ENCODE peak calls at places on chromosomes 7 and 10, in four cellular contexts. C, T, E and U are unnamed samples.

GRCh38 chr10:11724938-11725776 is 17.0 kb upstream of the ECHDC3 start:
- DNase-seq in C (peak), T (peak), E (peak), U (no peak)

GRCh38 chr7:816751-817671 is 15.3 kb upstream of the SUN1 start:
- DNase-seq in C (no peak), T (peak), E (no peak), U (peak)

GRCh38 chr7:119105381-119105780 is 880.9 kb downstream of the ANKRD7 start:
- DNase-seq in C (no peak), T (no peak), E (no peak), U (no peak)

GRCh38 chr7:5420841-5421625 is 2.6 kb downstream of the TNRC18 start:
- DNase-seq in C (no peak), T (no peak), E (no peak), U (no peak)

GRCh38 chr7:2166625-2167280 is 66.0 kb downstream of the MAD1L1 start:
- DNase-seq in C (no peak), T (no peak), E (no peak), U (no peak)

GRCh38 chr7:7221602-7222038 is 39.3 kb downstream of the C1GALT1 start:
- DNase-seq in C (no peak), T (peak), E (no peak), U (no peak)

GRCh38 chr7:149615690-149616270 is 118.2 kb upstream of the ZNF746 start:
- DNase-seq in C (no peak), T (no peak), E (no peak), U (peak)

GRCh38 chr10:61974611-61975010 is 73.1 kb downstream of the ARID5B start:
- DNase-seq in C (no peak), T (peak), E (no peak), U (no peak)

GRCh38 chr7:84524714-84525694 is 330.4 kb upstream of the SEMA3A start:
- DNase-seq in C (no peak), T (no peak), E (no peak), U (no peak)

GRCh38 chr7:46490406-46490805 is 569.3 kb upstream of the IGFBP3 start:
- DNase-seq in C (no peak), T (no peak), E (no peak), U (no peak)

GRCh38 chr7:46493196-46493595 is 572.1 kb upstream of the IGFBP3 start:
- DNase-seq in C (no peak), T (no peak), E (no peak), U (no peak)

GRCh38 chr7:46492460-46492859 is 571.4 kb upstream of the IGFBP3 start:
- DNase-seq in C (no peak), T (no peak), E (no peak), U (no peak)

GRCh38 chr7:46494441-46494840 is 573.4 kb upstream of the IGFBP3 start:
- DNase-seq in C (no peak), T (no peak), E (no peak), U (no peak)

DNA sequence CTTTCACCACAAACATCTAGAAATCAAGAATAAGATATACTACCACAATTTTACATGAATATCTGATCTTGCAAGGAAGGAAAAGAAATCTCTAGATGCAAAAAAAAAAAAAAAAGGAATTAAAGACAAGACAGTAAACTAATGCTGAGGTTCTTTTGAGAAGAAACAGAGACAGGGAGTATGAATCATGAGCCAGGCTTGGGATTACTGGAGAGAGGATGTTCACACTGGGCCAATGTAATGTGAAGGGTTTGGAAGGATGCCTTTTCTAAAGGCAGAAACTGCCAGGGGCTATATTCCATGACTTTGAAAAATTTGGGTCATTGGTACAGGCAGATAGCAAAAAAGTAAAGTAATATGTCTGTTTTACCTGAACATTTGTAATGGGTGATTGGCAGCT is 573.0 kb upstream of the IGFBP3 start:
- DNase-seq in C (no peak), T (no peak), E (no peak), U (no peak)
- TF ChIP-seq CBFB in C (no peak), T (no peak), E (no peak), U (no peak)

GRCh38 chr10:129942936-129943724 is 20.9 kb downstream of the EBF3 start:
- DNase-seq in C (no peak), T (no peak), E (no peak), U (no peak)
- TF ChIP-seq CBFB in C (no peak), T (no peak), E (no peak), U (no peak)

DNA sequence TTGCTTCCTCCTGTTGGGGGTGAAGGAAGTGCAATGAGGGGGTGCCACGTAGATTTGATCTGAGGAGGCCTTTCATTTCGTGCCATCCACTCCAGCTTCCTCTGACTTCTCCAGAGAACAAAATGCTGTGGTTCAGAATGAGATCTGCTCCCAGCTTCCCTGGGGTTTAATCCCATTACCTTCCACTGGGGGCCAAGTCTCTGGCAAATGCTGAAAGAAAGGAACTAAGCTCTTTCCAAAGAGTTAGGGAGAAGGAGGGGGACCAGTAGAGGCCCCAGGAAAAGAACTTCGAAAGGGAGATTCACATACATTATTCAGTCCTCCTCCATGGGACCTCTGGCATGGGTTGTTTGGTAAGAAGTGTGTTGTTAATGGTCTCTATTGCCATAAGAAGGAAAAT is 727.0 kb downstream of the TYW1 start:
- DNase-seq in C (no peak), T (no peak), E (no peak), U (no peak)
- TF ChIP-seq CBFB in C (no peak), T (no peak), E (no peak), U (no peak)

GRCh38 chr7:120645976-120646375 is 212.0 kb downstream of the TSPAN12 start:
- DNase-seq in C (no peak), T (no peak), E (no peak), U (no peak)
- TF ChIP-seq CBFB in C (no peak), T (no peak), E (no peak), U (no peak)

GRCh38 chr10:99742701-99743100 is 10.7 kb downstream of the CUTC start:
- DNase-seq in C (no peak), T (no peak), E (no peak), U (no peak)

GRCh38 chr10:99740261-99740660 is 8.2 kb downstream of the CUTC start:
- DNase-seq in C (no peak), T (no peak), E (no peak), U (no peak)

GRCh38 chr10:99740933-99741559 is 9.0 kb downstream of the CUTC start:
- DNase-seq in C (no peak), T (no peak), E (no peak), U (no peak)

GRCh38 chr10:99742240-99742639 is 10.2 kb downstream of the CUTC start:
- DNase-seq in C (no peak), T (no peak), E (no peak), U (no peak)

GRCh38 chr10:99743841-99744240 is 11.8 kb downstream of the CUTC start:
- DNase-seq in C (no peak), T (no peak), E (no peak), U (no peak)
- TF ChIP-seq CBFB in C (no peak), T (no peak), E (no peak), U (no peak)